ENCODE peak calls at places on chromosomes 7 and 10, in four cellular contexts. Y is tibial artery, C is A172, X is fibroblast of lung. I is an unnamed sample.

GRCh38 chr7:96380111-96380512 is 58.2 kb upstream of the SLC25A13 start:
- DNase-seq in X (no peak), Y (no peak), C (no peak), I (no peak)

GRCh38 chr10:14063531-14064317 is 267.0 kb downstream of the FRMD4A start:
- DNase-seq in C (peak), Y (peak), X (peak), I (peak)

GRCh38 chr10:64346391-64346790 is 825.2 kb downstream of the REEP3 start:
- DNase-seq in X (no peak), C (no peak), Y (no peak), I (no peak)

GRCh38 chr10:122181055-122181732 is 89.9 kb upstream of the BTBD16 start:
- DNase-seq in Y (no peak), C (peak), X (peak), I (no peak)

GRCh38 chr10:89029785-89030437 is 39.3 kb downstream of the FAS start:
- DNase-seq in C (peak), X (peak), Y (peak), I (peak)

GRCh38 chr7:155796381-155797261 is 15.6 kb downstream of the SHH start:
- DNase-seq in Y (no peak), C (no peak), X (no peak), I (no peak)

GRCh38 chr10:24341371-24341770 is 132.4 kb downstream of the KIAA1217 start:
- DNase-seq in C (no peak), X (no peak), Y (no peak), I (no peak)

GRCh38 chr10:103835121-103836045 is 20.0 kb downstream of the SH3PXD2A start:
- DNase-seq in X (peak), Y (peak), C (no peak), I (peak)

GRCh38 chr7:111356941-111357340 is 205.4 kb downstream of the IMMP2L start:
- DNase-seq in X (no peak), Y (no peak), C (no peak), I (no peak)

I was measured in right atrium auricular region.